ENCODE peak calls at places on chromosome 18, in six cellular contexts. X is PC-9, Z is heart left ventricle, J is thoracic aorta, K is K562, F is upper lobe of right lung. N is an unnamed sample. For H3K36me3, the result is how much of the 10 kb centered on the place peaks cover.

GRCh38 chr18:21604711-21605110 is 4.2 kb upstream of the ESCO1 start:
- DNase-seq in X (no peak), Z (no peak), J (no peak), K (peak), F (no peak), N (no peak)

GRCh38 chr18:63775166-63775730 is at the start of gene SERPINB7:
- DNase-seq in X (peak), Z (no peak), J (no peak), K (no peak), F (no peak), N (no peak)

GRCh38 chr18:10329116-10329515 is 125.3 kb upstream of the APCDD1 start:
- DNase-seq in X (no peak), Z (no peak), J (no peak), K (no peak), F (no peak), N (no peak)

GRCh38 chr18:33269223-33269622 is 171.3 kb downstream of the CCDC178 start:
- DNase-seq in X (no peak), Z (no peak), J (no peak), K (no peak), F (no peak), N (no peak)

GRCh38 chr18:55250729-55251128 is 291.5 kb upstream of the CCDC68 start:
- DNase-seq in X (no peak), Z (no peak), J (no peak), K (peak), F (no peak), N (no peak)

GRCh38 chr18:74861154-74861553 is 263.5 kb downstream of the ZNF407 start:
- DNase-seq in X (no peak), Z (no peak), J (no peak), K (peak), F (no peak), N (no peak)

GRCh38 chr18:11857177-11857887 is 6.1 kb downstream of the CHMP1B start:
- DNase-seq in X (peak), Z (no peak), J (peak), K (peak), F (no peak), N (no peak)

GRCh38 chr18:63074987-63075404 is 244.6 kb downstream of the BCL2 start:
- DNase-seq in X (peak), Z (peak), J (no peak), K (peak), F (peak), N (peak)

GRCh38 chr18:79579807-79580480 is 99.7 kb upstream of the CTDP1 start:
- DNase-seq in X (no peak), Z (peak), J (no peak), K (no peak), F (peak), N (no peak)

GRCh38 chr18:63951302-63951705 is 2.2 kb downstream of the HMSD start:
- DNase-seq in X (no peak), Z (no peak), J (no peak), K (no peak), F (no peak), N (no peak)

GRCh38 chr18:3466051-3466450 is 16.1 kb downstream of the TGIF1 start:
- DNase-seq in X (no peak), Z (no peak), J (no peak), K (peak), F (no peak), N (no peak)

DNA sequence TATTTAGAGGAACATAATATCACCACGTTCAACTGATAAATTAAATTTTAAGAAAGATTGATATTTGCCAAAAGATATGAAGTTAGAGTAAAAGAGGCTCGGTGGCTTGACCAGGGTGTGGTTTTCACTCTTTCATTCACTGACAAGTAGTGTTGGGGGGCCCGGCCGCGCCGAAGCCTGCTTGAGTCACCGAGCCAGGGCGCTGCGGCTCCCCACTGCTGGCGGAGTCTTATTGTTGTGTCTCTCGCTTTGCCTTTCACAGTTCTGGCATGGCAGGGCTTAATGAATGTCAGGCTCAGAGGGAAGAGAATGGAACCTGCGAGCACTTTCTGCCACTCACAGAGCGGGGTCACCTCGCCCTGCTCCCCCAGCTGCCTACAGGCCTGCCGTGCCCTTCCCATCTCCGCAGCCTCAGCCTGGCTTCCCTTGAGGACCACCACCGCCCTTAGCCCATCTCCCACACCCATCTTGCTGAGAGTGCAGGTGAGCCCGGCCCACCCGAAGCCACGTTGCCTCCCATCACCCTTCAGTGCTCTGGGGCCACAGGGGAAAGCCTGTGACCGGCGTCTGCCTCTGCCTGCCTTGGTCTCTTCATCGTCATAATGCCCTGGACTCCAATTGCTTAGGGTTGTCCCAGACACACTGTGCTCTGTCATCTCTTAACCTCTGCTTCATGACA is 142.7 kb downstream of the FAM210A start:
- DNase-seq in X (no peak), Z (no peak), J (no peak), K (no peak), F (no peak), N (no peak)
- H3K4me3 ChIP-seq in X (no peak), Z (no peak), J (no peak), K (no peak), F (no peak), N (no peak)

GRCh38 chr18:741931-742512 is 29.6 kb upstream of the ENOSF1 start:
- DNase-seq in X (peak), Z (no peak), J (no peak), K (peak), F (no peak), N (peak)
- H3K36me3 ChIP-seq in X (under half), Z (half or more), J (under half), K (half or more), F (under half), N (under half)

GRCh38 chr18:58051765-58052460 is 7.9 kb downstream of the NEDD4L start:
- DNase-seq in X (no peak), Z (no peak), J (no peak), K (peak), F (no peak), N (no peak)
- TF ChIP-seq CTCF in X (peak), Z (no peak), J (no peak), K (peak), F (peak), N (peak)

GRCh38 chr18:24818069-24818395 is 357.6 kb downstream of the HRH4 start:
- DNase-seq in X (no peak), Z (no peak), J (no peak), K (no peak), F (no peak), N (no peak)
- H3K4me3 ChIP-seq in X (no peak), Z (no peak), J (no peak), K (no peak), F (no peak), N (no peak)

GRCh38 chr18:24157855-24158254 is 19.0 kb downstream of the CABYR start:
- DNase-seq in X (no peak), Z (no peak), J (no peak), K (no peak), F (no peak), N (no peak)
- H3K36me3 ChIP-seq in X (under half), Z (half or more), J (under half), K (under half), F (under half), N (under half)